ENCODE peak calls at places on chromosomes 5 and 9, in six cellular contexts. A is AG04449; J is OCI-LY7; P is tibial artery; K is neural crest cell; V is CD4-positive, alpha-beta T cell. U is an unnamed sample.

GRCh38 chr5:173454764-173455598 is 126.8 kb upstream of the STC2 start:
- DNase-seq in A (peak), J (no peak), P (peak), K (no peak), V (no peak), U (no peak)

GRCh38 chr5:138636401-138636944 is 61.3 kb upstream of the HSPA9 start:
- DNase-seq in A (no peak), J (no peak), P (no peak), K (no peak), V (no peak), U (no peak)

GRCh38 chr9:136847827-136848392 is 1.3 kb upstream of the PHPT1 start:
- DNase-seq in A (peak), J (peak), P (peak), K (peak), V (peak), U (peak)

GRCh38 chr5:155475318-155475717 is 461.8 kb downstream of the KIF4B start:
- DNase-seq in A (no peak), J (no peak), P (no peak), K (no peak), V (no peak), U (no peak)

GRCh38 chr5:88542786-88543185 is 274.1 kb upstream of the TMEM161B start:
- DNase-seq in A (no peak), J (no peak), P (no peak), K (no peak), V (no peak), U (no peak)

GRCh38 chr5:97098864-97099454 is 43.5 kb downstream of the LIX1 start:
- DNase-seq in A (no peak), J (peak), P (no peak), K (no peak), V (no peak), U (no peak)

GRCh38 chr5:159878988-159879471 is 37.3 kb upstream of the ADRA1B start:
- DNase-seq in A (peak), J (no peak), P (peak), K (peak), V (no peak), U (no peak)

GRCh38 chr5:23591250-23591649 is 83.8 kb downstream of the PRDM9 start:
- DNase-seq in A (no peak), J (no peak), P (no peak), K (no peak), V (no peak), U (no peak)

GRCh38 chr9:36222449-36222848 is 31.7 kb downstream of the CLTA start:
- DNase-seq in A (no peak), J (no peak), P (no peak), K (no peak), V (no peak), U (no peak)

GRCh38 chr5:177471610-177472356 is 1.7 kb downstream of the DBN1 start:
- DNase-seq in A (no peak), J (no peak), P (peak), K (no peak), V (no peak), U (peak)

GRCh38 chr5:55036477-55036876 is 12.4 kb downstream of the GZMK start:
- DNase-seq in A (no peak), J (no peak), P (no peak), K (no peak), V (no peak), U (no peak)

GRCh38 chr5:160769264-160769663 is 82.7 kb downstream of the ATP10B start:
- DNase-seq in A (no peak), J (no peak), P (no peak), K (no peak), V (no peak), U (no peak)

GRCh38 chr5:78974011-78974410 is 11.1 kb downstream of the ARSB start:
- DNase-seq in A (no peak), J (no peak), P (no peak), K (no peak), V (no peak), U (no peak)

GRCh38 chr5:142817961-142818431 is 47.8 kb downstream of the ARHGAP26 start:
- DNase-seq in A (no peak), J (no peak), P (no peak), K (no peak), V (no peak), U (no peak)

GRCh38 chr5:131357739-131358561 is 94.1 kb downstream of the CDC42SE2 start:
- DNase-seq in A (no peak), J (no peak), P (no peak), K (no peak), V (no peak), U (no peak)

GRCh38 chr5:1440098-1440493 is 5.1 kb downstream of the SLC6A3 start:
- DNase-seq in A (no peak), J (no peak), P (no peak), K (no peak), V (no peak), U (no peak)

GRCh38 chr5:19554524-19554923 is 433.5 kb downstream of the CDH18 start:
- DNase-seq in A (no peak), J (no peak), P (no peak), K (no peak), V (no peak), U (no peak)

GRCh38 chr9:1837453-1838084 is 177.6 kb upstream of the SMARCA2 start:
- DNase-seq in A (no peak), J (peak), P (no peak), K (peak), V (no peak), U (peak)

GRCh38 chr5:103016167-103016566 is 103.8 kb downstream of the GIN1 start:
- DNase-seq in A (no peak), J (no peak), P (no peak), K (no peak), V (no peak), U (no peak)

GRCh38 chr5:137560414-137560813 is 61.3 kb upstream of the SPOCK1 start:
- DNase-seq in A (no peak), J (no peak), P (no peak), K (no peak), V (no peak), U (no peak)

GRCh38 chr9:26744362-26744965 is 148.1 kb downstream of the CAAP1 start:
- DNase-seq in A (no peak), J (peak), P (no peak), K (no peak), V (no peak), U (no peak)

GRCh38 chr9:119375892-119376291 is 6.7 kb upstream of the BRINP1 start:
- DNase-seq in A (no peak), J (peak), P (no peak), K (peak), V (no peak), U (no peak)

GRCh38 chr5:163838738-163839137 is 333.3 kb downstream of the MAT2B start:
- DNase-seq in A (peak), J (no peak), P (no peak), K (no peak), V (no peak), U (no peak)

GRCh38 chr5:59768204-59769040 is 125.1 kb downstream of the PDE4D start:
- DNase-seq in A (no peak), J (no peak), P (peak), K (peak), V (peak), U (peak)

GRCh38 chr5:149416977-149417713 is 38.1 kb upstream of the IL17B start:
- DNase-seq in A (no peak), J (no peak), P (peak), K (no peak), V (no peak), U (no peak)

GRCh38 chr5:135534609-135535419 is 950 bp downstream of the NEUROG1 start:
- DNase-seq in A (no peak), J (no peak), P (no peak), K (peak), V (no peak), U (no peak)

GRCh38 chr9:33459115-33459514 is 11.7 kb upstream of the AQP3 start:
- DNase-seq in A (no peak), J (peak), P (no peak), K (no peak), V (no peak), U (no peak)

GRCh38 chr9:5040730-5041389 is 55.8 kb downstream of the JAK2 start:
- DNase-seq in A (no peak), J (no peak), P (no peak), K (no peak), V (no peak), U (no peak)

GRCh38 chr5:124453221-124454032 is 293.0 kb downstream of the ZNF608 start:
- DNase-seq in A (no peak), J (peak), P (no peak), K (no peak), V (no peak), U (peak)

GRCh38 chr5:61313960-61314681 is 17.9 kb upstream of the ZSWIM6 start:
- DNase-seq in A (peak), J (no peak), P (peak), K (no peak), V (no peak), U (no peak)

GRCh38 chr5:107669543-107670027 is 1.2 kb downstream of the EFNA5 start:
- DNase-seq in A (no peak), J (no peak), P (peak), K (peak), V (no peak), U (peak)

GRCh38 chr5:77232545-77232944 is 22.1 kb downstream of the PDE8B start:
- DNase-seq in A (no peak), J (no peak), P (no peak), K (no peak), V (no peak), U (no peak)

GRCh38 chr5:143527808-143528207 is 124.3 kb upstream of the NR3C1 start:
- DNase-seq in A (no peak), J (no peak), P (no peak), K (no peak), V (no peak), U (no peak)

GRCh38 chr9:111731916-111732315 is 62.8 kb downstream of the SHOC1 start:
- DNase-seq in A (no peak), J (no peak), P (no peak), K (no peak), V (no peak), U (no peak)

GRCh38 chr5:17398866-17399835 is 98.9 kb upstream of the TAF11L2 start:
- DNase-seq in A (no peak), J (peak), P (no peak), K (no peak), V (no peak), U (no peak)

DNA sequence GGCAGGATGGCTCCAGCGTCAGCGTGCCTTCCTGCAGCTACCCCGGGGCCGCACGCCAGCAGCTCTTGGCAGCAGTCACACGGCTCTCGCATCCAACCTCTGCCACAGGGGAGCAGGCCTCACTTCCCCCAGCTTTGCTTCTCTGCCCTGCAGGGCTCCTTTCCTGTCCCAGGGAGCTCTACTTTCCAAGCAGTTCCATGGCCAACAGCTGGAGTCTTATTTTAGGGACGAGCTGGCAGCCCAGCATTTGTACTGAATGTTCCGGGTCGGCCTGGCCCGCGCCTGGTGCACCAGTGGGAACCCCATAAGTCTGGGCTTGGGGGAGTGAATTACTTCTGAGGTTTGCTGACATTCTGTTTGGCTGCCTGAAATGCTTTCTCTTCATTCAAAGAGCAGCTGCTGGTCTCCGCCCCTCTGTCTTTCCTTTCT is 34.6 kb downstream of the GADD45G start:
- DNase-seq in A (no peak), J (no peak), P (peak), K (no peak), V (no peak), U (no peak)
- TF ChIP-seq CTCF in A (no peak), J (no peak), P (peak), K (no peak), V (no peak), U (no peak)

DNA sequence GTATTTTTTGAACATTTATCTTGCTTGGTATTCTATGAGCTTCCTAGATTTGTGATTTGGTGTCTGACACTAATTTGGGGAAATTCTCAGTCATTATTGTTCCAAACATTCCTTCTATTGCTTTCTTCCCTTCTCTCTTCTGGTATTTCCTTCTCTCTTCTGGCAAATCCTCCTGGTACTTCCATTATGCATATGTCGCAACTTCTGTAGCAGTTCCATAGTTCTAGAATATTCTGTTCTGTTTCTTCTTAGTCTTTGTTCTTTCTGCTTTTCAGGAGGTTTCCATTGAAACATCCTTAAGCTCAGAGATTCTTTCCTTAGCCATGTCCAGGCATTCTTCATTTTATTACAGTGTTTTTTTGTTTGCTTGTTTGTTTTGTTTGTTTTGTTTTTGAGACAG is 155.2 kb upstream of the PIK3R1 start:
- DNase-seq in A (no peak), J (no peak), P (no peak), K (no peak), V (no peak), U (no peak)
- TF ChIP-seq CTCF in A (no peak), J (no peak), P (no peak), K (no peak), V (no peak), U (no peak)

GRCh38 chr5:82225525-82226172 is 52.5 kb downstream of the RPS23 start:
- DNase-seq in A (peak), J (peak), P (peak), K (peak), V (peak), U (peak)
- TF ChIP-seq CTCF in A (peak), J (peak), P (peak), K (peak), V (peak), U (peak)

GRCh38 chr5:10320793-10321192 is 13.1 kb upstream of the CMBL start:
- DNase-seq in A (no peak), J (no peak), P (peak), K (no peak), V (no peak), U (no peak)

GRCh38 chr5:10315824-10316509 is 8.3 kb upstream of the CMBL start:
- DNase-seq in A (no peak), J (no peak), P (no peak), K (no peak), V (no peak), U (no peak)

GRCh38 chr5:10321882-10322281 is 14.2 kb upstream of the CMBL start:
- DNase-seq in A (no peak), J (no peak), P (peak), K (no peak), V (no peak), U (no peak)

GRCh38 chr5:10317825-10318682 is 10.4 kb upstream of the CMBL start:
- DNase-seq in A (no peak), J (no peak), P (no peak), K (no peak), V (no peak), U (no peak)

GRCh38 chr5:10319202-10319851 is 11.6 kb upstream of the CMBL start:
- DNase-seq in A (no peak), J (no peak), P (peak), K (no peak), V (no peak), U (no peak)
- TF ChIP-seq CTCF in A (no peak), J (no peak), P (no peak), K (no peak), V (no peak), U (no peak)

GRCh38 chr5:73117088-73117755 is 3.2 kb upstream of the TMEM171 start:
- DNase-seq in A (no peak), J (no peak), P (no peak), K (no peak), V (no peak), U (no peak)

GRCh38 chr5:73116506-73116905 is 3.9 kb upstream of the TMEM171 start:
- DNase-seq in A (no peak), J (no peak), P (no peak), K (no peak), V (no peak), U (no peak)

GRCh38 chr5:73118331-73119011 is 1.9 kb upstream of the TMEM171 start:
- DNase-seq in A (no peak), J (no peak), P (no peak), K (no peak), V (no peak), U (no peak)

GRCh38 chr5:73114029-73114688 is 6.2 kb upstream of the TMEM171 start:
- DNase-seq in A (no peak), J (no peak), P (no peak), K (no peak), V (no peak), U (no peak)

GRCh38 chr5:73115399-73116051 is 4.8 kb upstream of the TMEM171 start:
- DNase-seq in A (peak), J (no peak), P (no peak), K (no peak), V (no peak), U (no peak)
- TF ChIP-seq CTCF in A (no peak), J (no peak), P (no peak), K (no peak), V (no peak), U (no peak)

DNA sequence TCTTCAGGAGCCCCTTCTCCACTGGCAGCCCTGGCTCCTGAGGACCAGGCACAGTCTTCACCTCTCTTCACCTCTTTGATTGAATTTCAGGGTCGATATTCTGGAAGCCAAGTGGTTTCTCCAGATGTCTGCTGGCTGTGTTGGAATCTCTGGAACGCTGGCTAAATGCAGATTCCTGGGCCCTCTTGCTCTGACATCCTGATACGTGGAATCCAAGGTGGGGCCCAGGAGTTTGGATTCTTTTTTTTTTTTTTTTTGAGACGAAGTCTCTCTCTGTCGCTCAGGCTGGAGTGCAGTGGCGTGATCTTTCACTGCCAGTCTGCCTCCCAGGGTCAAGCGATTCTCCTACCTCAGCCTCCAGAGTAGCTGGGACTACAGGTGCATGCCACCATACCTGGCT is 26.8 kb upstream of the IER5L start:
- DNase-seq in A (no peak), J (no peak), P (no peak), K (no peak), V (no peak), U (no peak)
- TF ChIP-seq CTCF in A (no peak), J (no peak), P (no peak), K (no peak), V (no peak), U (no peak)

DNA sequence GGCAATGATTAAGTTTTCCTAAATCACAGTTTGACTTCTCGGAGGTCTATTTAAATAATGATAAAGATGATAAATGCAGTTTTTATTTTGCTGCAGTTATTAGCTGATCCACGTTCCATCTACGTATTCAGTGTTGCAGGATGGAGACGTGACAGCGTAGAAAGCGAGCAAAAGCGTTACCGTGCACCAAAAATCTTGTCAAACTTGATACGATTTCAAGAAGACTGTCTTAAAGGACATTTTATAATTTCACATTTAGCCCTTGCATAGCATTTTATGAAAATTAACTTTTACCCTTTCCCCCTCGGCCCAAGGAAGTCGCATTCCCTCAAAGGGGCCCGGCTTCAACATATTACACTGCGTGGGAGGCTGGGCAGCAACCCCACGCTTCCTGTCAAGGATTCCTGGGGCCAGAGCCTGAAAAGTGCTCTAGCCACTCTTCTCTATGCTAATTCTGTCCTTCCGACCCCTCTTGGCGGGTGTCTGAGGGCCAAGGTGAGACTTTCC is 7.1 kb upstream of the PURA start:
- DNase-seq in A (no peak), J (no peak), P (no peak), K (no peak), V (no peak), U (no peak)
- TF ChIP-seq CTCF in A (no peak), J (no peak), P (no peak), K (no peak), V (no peak), U (no peak)

DNA sequence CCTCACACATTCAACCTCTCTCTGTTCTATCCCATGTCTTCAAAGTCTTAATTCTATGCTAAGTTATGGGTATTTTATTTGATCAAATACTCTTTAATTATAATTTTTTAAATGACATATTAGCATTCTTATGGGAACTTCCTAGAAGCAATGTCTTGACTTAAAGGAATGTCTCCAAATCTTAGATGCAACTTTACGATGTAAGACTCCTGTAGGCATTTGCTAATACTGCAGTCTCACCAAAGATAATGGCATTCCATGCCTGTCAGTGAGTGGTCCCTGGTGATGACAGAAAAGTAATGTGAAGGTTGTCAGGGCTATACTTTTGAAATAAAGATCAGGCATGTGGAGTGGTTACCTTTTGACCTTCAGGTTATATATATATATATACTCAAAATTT is 1654.2 kb upstream of the WWC1 start:
- DNase-seq in A (no peak), J (no peak), P (no peak), K (no peak), V (no peak), U (no peak)
- TF ChIP-seq CTCF in A (no peak), J (no peak), P (no peak), K (no peak), V (no peak), U (no peak)

U was measured in GM13977.